ENCODE peak calls at places on chromosomes 16 and 17, in five cellular contexts. S is stimulated activated CD8-positive, alpha-beta memory T cell treated with anti-CD3 and anti-CD28 coated beads, Interleukin-7, amount 100 ng/mL, for 1 hour; K is T-helper 17 cell; P is cardiac muscle cell; J is SK-N-SH. N is an unnamed sample.

GRCh38 chr16:30786936-30787612 is at the start of gene ZNF629:
- DNase-seq in S (no peak), K (no peak), P (peak), J (peak), N (no peak)

GRCh38 chr16:29900102-29900887 is at the start of gene ASPHD1:
- DNase-seq in S (no peak), K (no peak), P (peak), J (peak), N (peak)

GRCh38 chr17:82049106-82049505 is 2.5 kb downstream of the RFNG start:
- DNase-seq in S (no peak), K (no peak), P (no peak), J (no peak), N (no peak)

GRCh38 chr16:9082422-9082821 is 9.0 kb upstream of the HAPSTR1 start:
- DNase-seq in S (no peak), K (no peak), P (no peak), J (no peak), N (no peak)

GRCh38 chr16:67571981-67572431 is 9.7 kb downstream of the CTCF start:
- DNase-seq in S (no peak), K (no peak), P (peak), J (no peak), N (no peak)

GRCh38 chr16:76228546-76229146 is 48.6 kb upstream of the CNTNAP4 start:
- DNase-seq in S (no peak), K (no peak), P (no peak), J (no peak), N (no peak)

GRCh38 chr17:56593741-56594527 is 435 bp downstream of the NOG start:
- DNase-seq in S (no peak), K (no peak), P (peak), J (peak), N (no peak)

GRCh38 chr17:1644493-1645206 is 882 bp downstream of the SCARF1 start:
- DNase-seq in S (no peak), K (no peak), P (peak), J (no peak), N (no peak)

GRCh38 chr16:29710227-29711219 is 31.5 kb downstream of the QPRT start:
- DNase-seq in S (no peak), K (peak), P (peak), J (peak), N (no peak)

GRCh38 chr16:56932588-56933265 is 785 bp downstream of the HERPUD1 start:
- DNase-seq in S (peak), K (no peak), P (peak), J (peak), N (no peak)

GRCh38 chr16:85293899-85294642 is 181.8 kb upstream of the CIBAR2 start:
- DNase-seq in S (no peak), K (no peak), P (no peak), J (no peak), N (no peak)

N was measured in NT2/D1.